ENCODE peak calls at places on chromosome 15, in six cellular contexts. K, V, U, I, L and E are unnamed samples.
A peak's percentile ranks its signal among the peaks of the same experiment; 100 is the strongest.

GRCh38 chr15:88126695-88127476 is 129.7 kb downstream of the NTRK3 start:
- DNase-seq in K (no peak), V (no peak), U (no peak), I (no peak), L (no peak), E (no peak)

GRCh38 chr15:66071621-66072295 is 181.8 kb downstream of the MEGF11 start:
- DNase-seq in K (no peak), V (no peak), U (no peak), I (no peak), L (no peak), E (no peak)

GRCh38 chr15:27826902-27827321 is 272.2 kb downstream of the OCA2 start:
- DNase-seq in K (no peak), V (peak; percentile 21), U (no peak), I (peak; percentile 46), L (no peak), E (no peak)

GRCh38 chr15:58138106-58138505 is at the start of gene AQP9:
- DNase-seq in K (no peak), V (no peak), U (no peak), I (no peak), L (peak; percentile 60), E (no peak)

GRCh38 chr15:31263751-31264533 is 62.7 kb upstream of the KLF13 start:
- DNase-seq in K (peak; percentile 91), V (no peak), U (no peak), I (no peak), L (peak; percentile 88), E (peak; percentile 70)

GRCh38 chr15:62138124-62138523 is 27.0 kb downstream of the C2CD4B start:
- DNase-seq in K (no peak), V (peak; percentile 91), U (no peak), I (peak; percentile 73), L (no peak), E (no peak)

GRCh38 chr15:70478251-70478990 is 284.9 kb downstream of the UACA start:
- DNase-seq in K (peak; percentile 69), V (no peak), U (no peak), I (no peak), L (no peak), E (no peak)

GRCh38 chr15:78048410-78048946 is 29.0 kb downstream of the TBC1D2B start:
- DNase-seq in K (no peak), V (no peak), U (no peak), I (no peak), L (no peak), E (no peak)

GRCh38 chr15:28169361-28169760 is 70.2 kb upstream of the OCA2 start:
- DNase-seq in K (no peak), V (no peak), U (no peak), I (no peak), L (no peak), E (no peak)

GRCh38 chr15:55742927-55743614 is at the start of gene PRTG:
- DNase-seq in K (no peak), V (peak; percentile 91), U (peak; percentile 74), I (peak; percentile 87), L (peak; percentile 55), E (peak; percentile 17)

GRCh38 chr15:68187559-68187958 is 17.6 kb downstream of the CALML4 start:
- DNase-seq in K (no peak), V (peak; percentile 93), U (no peak), I (peak; percentile 90), L (peak; percentile 61), E (no peak)

GRCh38 chr15:68846851-68847439 is 26.2 kb upstream of the ANP32A start:
- DNase-seq in K (no peak), V (no peak), U (no peak), I (no peak), L (no peak), E (no peak)

GRCh38 chr15:98649621-98649995 is 1.3 kb downstream of the IGF1R start:
- DNase-seq in K (peak; percentile 69), V (no peak), U (peak; percentile 49), I (peak; percentile 34), L (peak; percentile 70), E (peak; percentile 44)

GRCh38 chr15:29278436-29279099 is 8.9 kb upstream of the NSMCE3 start:
- DNase-seq in K (no peak), V (peak; percentile 41), U (no peak), I (peak; percentile 68), L (no peak), E (no peak)

GRCh38 chr15:97915261-97915660 is 45.2 kb upstream of the ARRDC4 start:
- DNase-seq in K (no peak), V (no peak), U (no peak), I (no peak), L (no peak), E (no peak)

GRCh38 chr15:91409430-91409829 is 309.4 kb downstream of the SV2B start:
- DNase-seq in K (no peak), V (no peak), U (no peak), I (no peak), L (no peak), E (no peak)

GRCh38 chr15:66774001-66774814 is 72.2 kb downstream of the SMAD6 start:
- DNase-seq in K (peak; percentile 86), V (peak; percentile 69), U (peak; percentile 98), I (peak; percentile 71), L (peak; percentile 84), E (peak; percentile 92)

GRCh38 chr15:70504305-70504951 is 258.9 kb downstream of the UACA start:
- DNase-seq in K (peak; percentile 84), V (peak; percentile 78), U (no peak), I (peak; percentile 63), L (no peak), E (peak; percentile 43)

GRCh38 chr15:81859737-81860516 is 185.9 kb downstream of the MEX3B start:
- DNase-seq in K (no peak), V (no peak), U (no peak), I (no peak), L (no peak), E (no peak)

GRCh38 chr15:69535101-69535638 is 82.6 kb downstream of the RPLP1 start:
- DNase-seq in K (no peak), V (peak; percentile 50), U (no peak), I (peak; percentile 32), L (no peak), E (no peak)

GRCh38 chr15:64224508-64224907 is 61.7 kb upstream of the PPIB start:
- DNase-seq in K (no peak), V (peak; percentile 86), U (no peak), I (peak; percentile 79), L (no peak), E (no peak)

GRCh38 chr15:81235781-81236507 is 39.3 kb downstream of the IL16 start:
- DNase-seq in K (no peak), V (peak; percentile 96), U (no peak), I (peak; percentile 90), L (no peak), E (no peak)

GRCh38 chr15:42955518-42955917 is 34.9 kb upstream of the TTBK2 start:
- DNase-seq in K (no peak), V (peak; percentile 12), U (no peak), I (no peak), L (no peak), E (no peak)

GRCh38 chr15:94327356-94327936 is 96.1 kb downstream of the MCTP2 start:
- DNase-seq in K (no peak), V (peak; percentile 51), U (peak; percentile 39), I (peak; percentile 62), L (no peak), E (no peak)

GRCh38 chr15:98966036-98966787 is 41.4 kb downstream of the PGPEP1L start:
- DNase-seq in K (no peak), V (peak; percentile 37), U (no peak), I (no peak), L (no peak), E (peak; percentile 6)

GRCh38 chr15:78024141-78024567 is 53.4 kb downstream of the TBC1D2B start:
- DNase-seq in K (no peak), V (peak; percentile 61), U (no peak), I (peak; percentile 79), L (no peak), E (no peak)

GRCh38 chr15:69175536-69175935 is 15.1 kb downstream of the GLCE start:
- DNase-seq in K (no peak), V (no peak), U (no peak), I (no peak), L (no peak), E (no peak)

GRCh38 chr15:98452238-98452637 is 196.1 kb upstream of the IGF1R start:
- DNase-seq in K (no peak), V (no peak), U (no peak), I (no peak), L (no peak), E (no peak)

GRCh38 chr15:25725758-25726157 is 137.4 kb downstream of the ATP10A start:
- DNase-seq in K (no peak), V (no peak), U (no peak), I (no peak), L (no peak), E (no peak)

GRCh38 chr15:57665187-57665586 is 41.3 kb upstream of the POLR2M start:
- DNase-seq in K (no peak), V (no peak), U (no peak), I (no peak), L (no peak), E (no peak)

GRCh38 chr15:101207867-101208288 is 44.0 kb downstream of the CHSY1 start:
- DNase-seq in K (no peak), V (peak; percentile 86), U (no peak), I (peak; percentile 89), L (no peak), E (no peak)

GRCh38 chr15:74904190-74904805 is 2.4 kb downstream of the FAM219B start:
- DNase-seq in K (no peak), V (no peak), U (no peak), I (no peak), L (no peak), E (peak; percentile 34)
- H3K4me1 ChIP-seq in K (peaks cover 25% of the 10 kb centered on the region), V (peaks cover 16% of the 10 kb centered on the region), U (peaks cover 16% of the 10 kb centered on the region), I (peaks cover 6% of the 10 kb centered on the region), L (no peaks in the 10 kb centered on the region), E (no peaks in the 10 kb centered on the region)

DNA sequence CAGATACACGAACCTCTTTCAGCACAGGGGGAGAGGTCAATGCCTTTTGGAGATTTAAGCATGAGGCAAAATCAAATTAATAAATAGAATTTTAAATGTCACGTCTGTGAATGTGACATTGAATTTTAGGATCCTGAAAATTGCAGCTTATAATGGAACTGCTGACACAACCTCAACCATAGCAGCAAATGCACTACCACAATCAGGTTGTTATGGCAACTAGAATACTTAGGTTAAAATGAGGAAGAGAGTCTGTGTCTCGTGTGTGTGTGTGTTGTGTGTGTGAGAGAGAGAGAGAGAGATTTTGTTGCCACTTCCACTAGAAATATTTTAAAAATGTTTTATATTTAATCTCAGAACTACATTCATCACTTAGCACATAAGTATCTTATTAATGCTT is 8.1 kb upstream of the CHRM5 start:
- DNase-seq in K (no peak), V (peak; percentile 28), U (no peak), I (no peak), L (no peak), E (no peak)
- H3K9me3 ChIP-seq in K (no peaks in the 10 kb centered on the region), V (no peaks in the 10 kb centered on the region), U (no peaks in the 10 kb centered on the region), I (no peaks in the 10 kb centered on the region), L (no peaks in the 10 kb centered on the region), E (no peaks in the 10 kb centered on the region)

DNA sequence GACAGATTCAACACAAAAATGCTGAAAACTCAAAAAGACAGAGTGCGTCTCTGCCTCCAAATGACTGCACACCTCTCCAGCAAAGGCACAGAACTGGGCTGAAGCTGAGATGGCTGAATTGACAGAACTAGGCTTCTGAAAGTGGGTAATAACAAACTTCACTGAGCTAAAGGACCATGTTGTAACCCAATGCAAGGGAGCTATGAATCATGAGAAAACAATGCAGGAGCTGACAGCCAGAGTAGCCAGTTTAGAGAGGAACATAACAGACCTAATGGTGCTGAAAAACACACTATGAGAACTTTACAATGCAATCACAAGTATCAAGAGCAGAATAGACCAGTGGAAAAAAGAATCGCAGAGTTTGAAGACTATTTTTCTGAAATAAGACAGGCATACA is 10.1 kb upstream of the AVEN start:
- DNase-seq in K (no peak), V (peak; percentile 95), U (no peak), I (peak; percentile 84), L (no peak), E (no peak)
- H3K4me3 ChIP-seq in K (no peak overlapping the region), V (no peak overlapping the region), U (no peak overlapping the region), I (no peak overlapping the region), L (no peak overlapping the region), E (no peak overlapping the region)

GRCh38 chr15:90008607-90009006 is 7.5 kb downstream of the ZNF710 start:
- DNase-seq in K (no peak), V (peak; percentile 38), U (no peak), I (peak; percentile 9), L (no peak), E (no peak)
- H3K4me1 ChIP-seq in K (peaks cover 35% of the 10 kb centered on the region), V (peaks cover 13% of the 10 kb centered on the region), U (peaks cover 25% of the 10 kb centered on the region), I (peaks cover 18% of the 10 kb centered on the region), L (no peaks in the 10 kb centered on the region), E (peaks cover 22% of the 10 kb centered on the region)